ENCODE peak calls at places on chromosomes 5 and 9, in five cellular contexts. One of them, this sample, is unnamed.

GRCh38 chr5:53779541-53779981 is 219.1 kb downstream of the NDUFS4 start:
- ATAC-seq in GM23338: no peak
- ATAC-seq in activated CD4-positive, alpha-beta T cell treated with anti-CD3 and anti-CD28 coated beads for 36 hours: peak; percentile 74
- ATAC-seq in central memory CD8-positive, alpha-beta T cell: no peak
- ATAC-seq in activated naive CD8-positive, alpha-beta T cell treated with anti-CD3 and anti-CD28 coated beads, Interleukin-2, amount 50 U/mL, for 24 hours: no peak
- ATAC-seq in this sample: peak; percentile 54

GRCh38 chr5:179421156-179421895 is 76.1 kb upstream of the ADAMTS2 start:
- ATAC-seq in GM23338: peak; percentile 29
- ATAC-seq in activated CD4-positive, alpha-beta T cell treated with anti-CD3 and anti-CD28 coated beads for 36 hours: no peak
- ATAC-seq in central memory CD8-positive, alpha-beta T cell: no peak
- ATAC-seq in activated naive CD8-positive, alpha-beta T cell treated with anti-CD3 and anti-CD28 coated beads, Interleukin-2, amount 50 U/mL, for 24 hours: no peak
- ATAC-seq in this sample: no peak

GRCh38 chr9:110175275-110175968 is 32.5 kb downstream of the C9orf152 start:
- ATAC-seq in GM23338: no peak
- ATAC-seq in activated CD4-positive, alpha-beta T cell treated with anti-CD3 and anti-CD28 coated beads for 36 hours: no peak
- ATAC-seq in central memory CD8-positive, alpha-beta T cell: no peak
- ATAC-seq in activated naive CD8-positive, alpha-beta T cell treated with anti-CD3 and anti-CD28 coated beads, Interleukin-2, amount 50 U/mL, for 24 hours: no peak
- ATAC-seq in this sample: no peak

GRCh38 chr9:129347323-129348120 is 169.5 kb upstream of the IER5L start:
- ATAC-seq in GM23338: no peak
- ATAC-seq in activated CD4-positive, alpha-beta T cell treated with anti-CD3 and anti-CD28 coated beads for 36 hours: no peak
- ATAC-seq in central memory CD8-positive, alpha-beta T cell: no peak
- ATAC-seq in activated naive CD8-positive, alpha-beta T cell treated with anti-CD3 and anti-CD28 coated beads, Interleukin-2, amount 50 U/mL, for 24 hours: no peak
- ATAC-seq in this sample: no peak

GRCh38 chr5:176714067-176714466 is 66.8 kb downstream of the TSPAN17 start:
- ATAC-seq in GM23338: no peak
- ATAC-seq in activated CD4-positive, alpha-beta T cell treated with anti-CD3 and anti-CD28 coated beads for 36 hours: peak; percentile 55
- ATAC-seq in central memory CD8-positive, alpha-beta T cell: no peak
- ATAC-seq in activated naive CD8-positive, alpha-beta T cell treated with anti-CD3 and anti-CD28 coated beads, Interleukin-2, amount 50 U/mL, for 24 hours: no peak
- ATAC-seq in this sample: no peak

GRCh38 chr5:151205411-151205810 is 18.5 kb downstream of the CCDC69 start:
- ATAC-seq in GM23338: no peak
- ATAC-seq in activated CD4-positive, alpha-beta T cell treated with anti-CD3 and anti-CD28 coated beads for 36 hours: no peak
- ATAC-seq in central memory CD8-positive, alpha-beta T cell: no peak
- ATAC-seq in activated naive CD8-positive, alpha-beta T cell treated with anti-CD3 and anti-CD28 coated beads, Interleukin-2, amount 50 U/mL, for 24 hours: no peak
- ATAC-seq in this sample: no peak

GRCh38 chr9:134721344-134721743 is 79.7 kb downstream of the COL5A1 start:
- ATAC-seq in GM23338: no peak
- ATAC-seq in activated CD4-positive, alpha-beta T cell treated with anti-CD3 and anti-CD28 coated beads for 36 hours: no peak
- ATAC-seq in central memory CD8-positive, alpha-beta T cell: no peak
- ATAC-seq in activated naive CD8-positive, alpha-beta T cell treated with anti-CD3 and anti-CD28 coated beads, Interleukin-2, amount 50 U/mL, for 24 hours: no peak
- ATAC-seq in this sample: no peak

GRCh38 chr9:89419978-89420394 is 77.9 kb downstream of the SEMA4D start:
- ATAC-seq in GM23338: no peak
- ATAC-seq in activated CD4-positive, alpha-beta T cell treated with anti-CD3 and anti-CD28 coated beads for 36 hours: peak; percentile 48
- ATAC-seq in central memory CD8-positive, alpha-beta T cell: peak; percentile 52
- ATAC-seq in activated naive CD8-positive, alpha-beta T cell treated with anti-CD3 and anti-CD28 coated beads, Interleukin-2, amount 50 U/mL, for 24 hours: peak; percentile 22
- ATAC-seq in this sample: peak; percentile 60

GRCh38 chr9:17134396-17134842 is 421 bp upstream of the CNTLN start:
- ATAC-seq in GM23338: no peak
- ATAC-seq in activated CD4-positive, alpha-beta T cell treated with anti-CD3 and anti-CD28 coated beads for 36 hours: no peak
- ATAC-seq in central memory CD8-positive, alpha-beta T cell: no peak
- ATAC-seq in activated naive CD8-positive, alpha-beta T cell treated with anti-CD3 and anti-CD28 coated beads, Interleukin-2, amount 50 U/mL, for 24 hours: peak; percentile 18
- ATAC-seq in this sample: peak; percentile 21

GRCh38 chr9:78856144-78856543 is 559.2 kb downstream of the PSAT1 start:
- ATAC-seq in GM23338: no peak
- ATAC-seq in activated CD4-positive, alpha-beta T cell treated with anti-CD3 and anti-CD28 coated beads for 36 hours: no peak
- ATAC-seq in central memory CD8-positive, alpha-beta T cell: no peak
- ATAC-seq in activated naive CD8-positive, alpha-beta T cell treated with anti-CD3 and anti-CD28 coated beads, Interleukin-2, amount 50 U/mL, for 24 hours: no peak
- ATAC-seq in this sample: no peak

GRCh38 chr5:115657125-115657882 is 31.5 kb upstream of the TMED7 start:
- ATAC-seq in GM23338: no peak
- ATAC-seq in activated CD4-positive, alpha-beta T cell treated with anti-CD3 and anti-CD28 coated beads for 36 hours: no peak
- ATAC-seq in central memory CD8-positive, alpha-beta T cell: no peak
- ATAC-seq in activated naive CD8-positive, alpha-beta T cell treated with anti-CD3 and anti-CD28 coated beads, Interleukin-2, amount 50 U/mL, for 24 hours: no peak
- ATAC-seq in this sample: no peak

GRCh38 chr5:37685211-37685610 is 154.6 kb downstream of the GDNF start:
- ATAC-seq in GM23338: no peak
- ATAC-seq in activated CD4-positive, alpha-beta T cell treated with anti-CD3 and anti-CD28 coated beads for 36 hours: no peak
- ATAC-seq in central memory CD8-positive, alpha-beta T cell: no peak
- ATAC-seq in activated naive CD8-positive, alpha-beta T cell treated with anti-CD3 and anti-CD28 coated beads, Interleukin-2, amount 50 U/mL, for 24 hours: no peak
- ATAC-seq in this sample: no peak

GRCh38 chr5:5719292-5719691 is 296.8 kb downstream of the ICE1 start:
- ATAC-seq in GM23338: no peak
- ATAC-seq in activated CD4-positive, alpha-beta T cell treated with anti-CD3 and anti-CD28 coated beads for 36 hours: no peak
- ATAC-seq in central memory CD8-positive, alpha-beta T cell: no peak
- ATAC-seq in activated naive CD8-positive, alpha-beta T cell treated with anti-CD3 and anti-CD28 coated beads, Interleukin-2, amount 50 U/mL, for 24 hours: no peak
- ATAC-seq in this sample: no peak

GRCh38 chr9:126366366-126367011 is 39.9 kb downstream of the MVB12B start:
- ATAC-seq in GM23338: no peak
- ATAC-seq in activated CD4-positive, alpha-beta T cell treated with anti-CD3 and anti-CD28 coated beads for 36 hours: no peak
- ATAC-seq in central memory CD8-positive, alpha-beta T cell: no peak
- ATAC-seq in activated naive CD8-positive, alpha-beta T cell treated with anti-CD3 and anti-CD28 coated beads, Interleukin-2, amount 50 U/mL, for 24 hours: no peak
- ATAC-seq in this sample: no peak

GRCh38 chr9:6307551-6308096 is 20.6 kb upstream of the TPD52L3 start:
- ATAC-seq in GM23338: peak; percentile 55
- ATAC-seq in activated CD4-positive, alpha-beta T cell treated with anti-CD3 and anti-CD28 coated beads for 36 hours: no peak
- ATAC-seq in central memory CD8-positive, alpha-beta T cell: no peak
- ATAC-seq in activated naive CD8-positive, alpha-beta T cell treated with anti-CD3 and anti-CD28 coated beads, Interleukin-2, amount 50 U/mL, for 24 hours: no peak
- ATAC-seq in this sample: no peak

GRCh38 chr5:163385276-163385675 is 52.1 kb upstream of the CCNG1 start:
- ATAC-seq in GM23338: no peak
- ATAC-seq in activated CD4-positive, alpha-beta T cell treated with anti-CD3 and anti-CD28 coated beads for 36 hours: no peak
- ATAC-seq in central memory CD8-positive, alpha-beta T cell: no peak
- ATAC-seq in activated naive CD8-positive, alpha-beta T cell treated with anti-CD3 and anti-CD28 coated beads, Interleukin-2, amount 50 U/mL, for 24 hours: no peak
- ATAC-seq in this sample: no peak

GRCh38 chr5:102421647-102422046 is 77.2 kb downstream of the SLCO6A1 start:
- ATAC-seq in GM23338: no peak
- ATAC-seq in activated CD4-positive, alpha-beta T cell treated with anti-CD3 and anti-CD28 coated beads for 36 hours: no peak
- ATAC-seq in central memory CD8-positive, alpha-beta T cell: no peak
- ATAC-seq in activated naive CD8-positive, alpha-beta T cell treated with anti-CD3 and anti-CD28 coated beads, Interleukin-2, amount 50 U/mL, for 24 hours: no peak
- ATAC-seq in this sample: no peak

GRCh38 chr5:171598279-171599152 is 179.1 kb downstream of the FGF18 start:
- ATAC-seq in GM23338: no peak
- ATAC-seq in activated CD4-positive, alpha-beta T cell treated with anti-CD3 and anti-CD28 coated beads for 36 hours: no peak
- ATAC-seq in central memory CD8-positive, alpha-beta T cell: no peak
- ATAC-seq in activated naive CD8-positive, alpha-beta T cell treated with anti-CD3 and anti-CD28 coated beads, Interleukin-2, amount 50 U/mL, for 24 hours: no peak
- ATAC-seq in this sample: no peak

GRCh38 chr5:125232779-125233230 is 486.4 kb upstream of the ZNF608 start:
- ATAC-seq in GM23338: no peak
- ATAC-seq in activated CD4-positive, alpha-beta T cell treated with anti-CD3 and anti-CD28 coated beads for 36 hours: no peak
- ATAC-seq in central memory CD8-positive, alpha-beta T cell: no peak
- ATAC-seq in activated naive CD8-positive, alpha-beta T cell treated with anti-CD3 and anti-CD28 coated beads, Interleukin-2, amount 50 U/mL, for 24 hours: no peak
- ATAC-seq in this sample: no peak

GRCh38 chr5:34608368-34608767 is 47.8 kb upstream of the RAI14 start:
- ATAC-seq in GM23338: no peak
- ATAC-seq in activated CD4-positive, alpha-beta T cell treated with anti-CD3 and anti-CD28 coated beads for 36 hours: no peak
- ATAC-seq in central memory CD8-positive, alpha-beta T cell: no peak
- ATAC-seq in activated naive CD8-positive, alpha-beta T cell treated with anti-CD3 and anti-CD28 coated beads, Interleukin-2, amount 50 U/mL, for 24 hours: no peak
- ATAC-seq in this sample: no peak

GRCh38 chr5:61010759-61011460 is 65.9 kb downstream of the NDUFAF2 start:
- ATAC-seq in GM23338: peak; percentile 97
- ATAC-seq in activated CD4-positive, alpha-beta T cell treated with anti-CD3 and anti-CD28 coated beads for 36 hours: no peak
- ATAC-seq in central memory CD8-positive, alpha-beta T cell: no peak
- ATAC-seq in activated naive CD8-positive, alpha-beta T cell treated with anti-CD3 and anti-CD28 coated beads, Interleukin-2, amount 50 U/mL, for 24 hours: no peak
- ATAC-seq in this sample: no peak